ENCODE peak calls at places on chromosomes 3 and 15, in seven cellular contexts. One of them, this sample, is unnamed.

GRCh38 chr3:83002869-83003445 is 1241.5 kb upstream of the GBE1 start:
- DNase-seq in A549: no peak
- DNase-seq in effector memory CD8-positive, alpha-beta T cell: no peak
- DNase-seq in NAMALWA: no peak
- DNase-seq in nephron progenitor cell: no peak
- DNase-seq in NCI-H526: peak
- DNase-seq in GF-D8: no peak
- DNase-seq in this sample: no peak

GRCh38 chr15:25508369-25509002 is 69.7 kb upstream of the UBE3A start:
- DNase-seq in GF-D8: no peak
- DNase-seq in NCI-H526: peak
- DNase-seq in nephron progenitor cell: peak
- DNase-seq in NAMALWA: peak
- DNase-seq in A549: peak
- DNase-seq in effector memory CD8-positive, alpha-beta T cell: no peak
- DNase-seq in this sample: peak

GRCh38 chr3:71397046-71397445 is 186.5 kb downstream of the FOXP1 start:
- DNase-seq in NCI-H526: no peak
- DNase-seq in effector memory CD8-positive, alpha-beta T cell: no peak
- DNase-seq in nephron progenitor cell: no peak
- DNase-seq in GF-D8: peak
- DNase-seq in NAMALWA: peak
- DNase-seq in A549: peak
- DNase-seq in this sample: peak

GRCh38 chr3:30353711-30354467 is 252.5 kb upstream of the TGFBR2 start:
- DNase-seq in NCI-H526: no peak
- DNase-seq in effector memory CD8-positive, alpha-beta T cell: peak
- DNase-seq in NAMALWA: no peak
- DNase-seq in GF-D8: no peak
- DNase-seq in nephron progenitor cell: no peak
- DNase-seq in A549: no peak
- DNase-seq in this sample: no peak

GRCh38 chr3:52205727-52206372 is 7.9 kb downstream of the ALAS1 start:
- DNase-seq in NAMALWA: no peak
- DNase-seq in A549: no peak
- DNase-seq in GF-D8: no peak
- DNase-seq in NCI-H526: no peak
- DNase-seq in nephron progenitor cell: no peak
- DNase-seq in effector memory CD8-positive, alpha-beta T cell: no peak
- DNase-seq in this sample: no peak

GRCh38 chr3:99960941-99961340 is 143.3 kb downstream of the CMSS1 start:
- DNase-seq in NAMALWA: no peak
- DNase-seq in GF-D8: no peak
- DNase-seq in nephron progenitor cell: peak
- DNase-seq in NCI-H526: no peak
- DNase-seq in effector memory CD8-positive, alpha-beta T cell: no peak
- DNase-seq in A549: no peak
- DNase-seq in this sample: no peak

GRCh38 chr15:67174864-67175573 is 79.4 kb downstream of the AAGAB start:
- DNase-seq in NAMALWA: no peak
- DNase-seq in nephron progenitor cell: no peak
- DNase-seq in NCI-H526: no peak
- DNase-seq in A549: peak
- DNase-seq in GF-D8: no peak
- DNase-seq in effector memory CD8-positive, alpha-beta T cell: no peak
- DNase-seq in this sample: peak

GRCh38 chr3:15659254-15659975 is 57.9 kb downstream of the BTD start:
- DNase-seq in GF-D8: no peak
- DNase-seq in NAMALWA: no peak
- DNase-seq in effector memory CD8-positive, alpha-beta T cell: no peak
- DNase-seq in NCI-H526: no peak
- DNase-seq in A549: no peak
- DNase-seq in nephron progenitor cell: no peak
- DNase-seq in this sample: no peak

GRCh38 chr3:134427400-134428111 is 53.3 kb upstream of the AMOTL2 start:
- DNase-seq in A549: peak
- DNase-seq in GF-D8: no peak
- DNase-seq in effector memory CD8-positive, alpha-beta T cell: no peak
- DNase-seq in NCI-H526: no peak
- DNase-seq in nephron progenitor cell: no peak
- DNase-seq in NAMALWA: no peak
- DNase-seq in this sample: no peak

GRCh38 chr3:130854208-130854864 is 39.5 kb upstream of the ATP2C1 start:
- DNase-seq in GF-D8: no peak
- DNase-seq in effector memory CD8-positive, alpha-beta T cell: no peak
- DNase-seq in NAMALWA: no peak
- DNase-seq in nephron progenitor cell: no peak
- DNase-seq in NCI-H526: no peak
- DNase-seq in A549: no peak
- DNase-seq in this sample: no peak

GRCh38 chr3:45537960-45538640 is 56.5 kb upstream of the LIMD1 start:
- DNase-seq in NCI-H526: no peak
- DNase-seq in GF-D8: no peak
- DNase-seq in effector memory CD8-positive, alpha-beta T cell: no peak
- DNase-seq in NAMALWA: no peak
- DNase-seq in nephron progenitor cell: no peak
- DNase-seq in A549: no peak
- DNase-seq in this sample: no peak

GRCh38 chr3:17009831-17010230 is 125.1 kb downstream of the PLCL2 start:
- DNase-seq in A549: no peak
- DNase-seq in GF-D8: no peak
- DNase-seq in NAMALWA: no peak
- DNase-seq in NCI-H526: no peak
- DNase-seq in nephron progenitor cell: no peak
- DNase-seq in effector memory CD8-positive, alpha-beta T cell: no peak
- DNase-seq in this sample: no peak

GRCh38 chr15:51625236-51625635 is 2.7 kb upstream of the DMXL2 start:
- DNase-seq in NCI-H526: no peak
- DNase-seq in nephron progenitor cell: no peak
- DNase-seq in GF-D8: no peak
- DNase-seq in A549: no peak
- DNase-seq in effector memory CD8-positive, alpha-beta T cell: no peak
- DNase-seq in NAMALWA: peak
- DNase-seq in this sample: no peak

GRCh38 chr3:135966875-135967274 is 1.3 kb downstream of the PPP2R3A start:
- DNase-seq in GF-D8: no peak
- DNase-seq in NCI-H526: no peak
- DNase-seq in A549: no peak
- DNase-seq in nephron progenitor cell: no peak
- DNase-seq in NAMALWA: no peak
- DNase-seq in effector memory CD8-positive, alpha-beta T cell: no peak
- DNase-seq in this sample: no peak

GRCh38 chr3:52934626-52935530 is 37.5 kb upstream of the STIMATE start:
- DNase-seq in GF-D8: peak
- DNase-seq in A549: peak
- DNase-seq in NAMALWA: peak
- DNase-seq in NCI-H526: no peak
- DNase-seq in nephron progenitor cell: peak
- DNase-seq in effector memory CD8-positive, alpha-beta T cell: peak
- DNase-seq in this sample: peak

GRCh38 chr3:43034911-43035310 is 55.8 kb downstream of the GASK1A start:
- DNase-seq in effector memory CD8-positive, alpha-beta T cell: no peak
- DNase-seq in nephron progenitor cell: no peak
- DNase-seq in GF-D8: no peak
- DNase-seq in A549: no peak
- DNase-seq in NAMALWA: no peak
- DNase-seq in NCI-H526: no peak
- DNase-seq in this sample: no peak